ENCODE peak calls at places on chromosomes 11 and 22, in nine cellular contexts. Y is Peyer's patch, X is thoracic aorta, T is substantia nigra, W is body of pancreas, K is OCI-LY7, J is GM23338, C is tibial artery, R is upper lobe of right lung. H is an unnamed sample.

GRCh38 chr11:74493816-74494630 is 499 bp upstream of the LIPT2 start:
- DNase-seq in C (no peak), X (no peak), R (no peak), Y (no peak), K (no peak), W (no peak), J (peak; percentile 34), T (no peak), H (no peak)

GRCh38 chr11:77542296-77542695 is 47.5 kb upstream of the AQP11 start:
- DNase-seq in W (no peak), T (no peak), X (no peak), J (no peak), K (no peak), Y (no peak), R (no peak), C (no peak), H (no peak)

GRCh38 chr22:46908641-46909107 is 146.2 kb downstream of the TBC1D22A start:
- DNase-seq in T (no peak), R (peak; percentile 30), W (no peak), X (no peak), C (no peak), K (no peak), J (no peak), Y (peak; percentile 11), H (no peak)

GRCh38 chr11:103358251-103358650 is 249.0 kb downstream of the DYNC2H1 start:
- DNase-seq in C (no peak), W (no peak), Y (no peak), K (no peak), X (no peak), T (no peak), R (no peak), J (no peak), H (no peak)

GRCh38 chr11:65500262-65501004 is 1.6 kb downstream of the MALAT1 start:
- DNase-seq in J (no peak), T (peak; percentile 39), R (peak; percentile 70), W (peak; percentile 54), X (no peak), Y (no peak), K (peak; percentile 58), C (peak; percentile 35), H (peak; percentile 43)

GRCh38 chr11:102513869-102514268 is 16.7 kb downstream of the MMP7 start:
- DNase-seq in W (peak; percentile 41), X (no peak), C (peak; percentile 65), T (no peak), Y (peak; percentile 22), J (no peak), R (no peak), K (no peak), H (peak; percentile 27)

GRCh38 chr11:47413908-47414684 is 5.7 kb downstream of the SLC39A13 start:
- DNase-seq in C (no peak), K (no peak), R (peak; percentile 72), X (no peak), Y (no peak), W (no peak), J (no peak), T (no peak), H (peak; percentile 74)

GRCh38 chr11:65206441-65206841 is 24.7 kb downstream of the CAPN1 start:
- DNase-seq in X (no peak), C (no peak), W (no peak), K (no peak), T (no peak), J (no peak), R (no peak), Y (no peak), H (peak; percentile 42)

GRCh38 chr11:1569251-1569780 is 2.8 kb downstream of the DUSP8 start:
- DNase-seq in Y (no peak), C (no peak), J (no peak), K (no peak), R (peak; percentile 44), T (no peak), W (peak; percentile 35), X (no peak), H (no peak)

GRCh38 chr11:1567052-1567720 is 4.9 kb downstream of the DUSP8 start:
- DNase-seq in R (no peak), K (no peak), Y (no peak), X (no peak), T (no peak), W (peak; percentile 27), J (no peak), C (no peak), H (no peak)

GRCh38 chr11:1570001-1570453 is 2.0 kb downstream of the DUSP8 start:
- DNase-seq in K (no peak), Y (no peak), J (no peak), R (no peak), T (no peak), W (peak; percentile 38), C (no peak), X (no peak), H (no peak)

GRCh38 chr11:1567721-1568100 is 4.4 kb downstream of the DUSP8 start:
- DNase-seq in J (no peak), C (no peak), W (no peak), K (no peak), R (no peak), T (no peak), X (no peak), Y (no peak), H (no peak)

DNA sequence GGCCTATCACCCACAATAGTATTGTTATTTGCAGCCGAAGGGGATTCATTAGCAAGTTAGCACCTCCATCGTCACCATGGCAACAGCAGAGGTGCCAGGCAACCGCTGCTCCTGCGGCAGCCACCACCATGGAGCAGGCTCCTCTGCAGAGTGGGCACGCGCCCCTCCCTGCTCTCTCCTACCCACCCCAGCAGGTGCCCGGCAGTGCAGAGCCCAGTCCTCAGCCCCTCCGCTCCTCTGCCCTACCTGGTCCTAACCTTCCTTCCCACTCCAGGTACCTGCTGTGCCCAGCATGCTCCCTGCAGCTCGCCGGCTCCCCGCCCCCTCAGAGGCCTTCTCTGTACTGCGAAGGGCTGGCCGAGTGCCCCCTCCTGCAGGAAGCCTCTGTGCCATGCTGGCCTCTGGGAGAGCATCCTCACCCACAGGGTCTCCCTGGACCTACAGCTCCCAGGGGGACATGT is 3.6 kb downstream of the DUSP8 start:
- DNase-seq in J (peak; percentile 91), C (peak; percentile 21), R (peak; percentile 63), T (no peak), W (peak; percentile 55), X (no peak), Y (no peak), K (peak; percentile 18), H (no peak)
- H3K27ac ChIP-seq in J (no peak overlapping the region), C (peak overlapping the region; percentile 85), R (no peak overlapping the region), T (peak overlapping the region; percentile 21), W (peak overlapping the region; percentile 10), X (no peak overlapping the region), Y (peak overlapping the region; percentile 87), K (no peak overlapping the region), H (no peak overlapping the region)

DNA sequence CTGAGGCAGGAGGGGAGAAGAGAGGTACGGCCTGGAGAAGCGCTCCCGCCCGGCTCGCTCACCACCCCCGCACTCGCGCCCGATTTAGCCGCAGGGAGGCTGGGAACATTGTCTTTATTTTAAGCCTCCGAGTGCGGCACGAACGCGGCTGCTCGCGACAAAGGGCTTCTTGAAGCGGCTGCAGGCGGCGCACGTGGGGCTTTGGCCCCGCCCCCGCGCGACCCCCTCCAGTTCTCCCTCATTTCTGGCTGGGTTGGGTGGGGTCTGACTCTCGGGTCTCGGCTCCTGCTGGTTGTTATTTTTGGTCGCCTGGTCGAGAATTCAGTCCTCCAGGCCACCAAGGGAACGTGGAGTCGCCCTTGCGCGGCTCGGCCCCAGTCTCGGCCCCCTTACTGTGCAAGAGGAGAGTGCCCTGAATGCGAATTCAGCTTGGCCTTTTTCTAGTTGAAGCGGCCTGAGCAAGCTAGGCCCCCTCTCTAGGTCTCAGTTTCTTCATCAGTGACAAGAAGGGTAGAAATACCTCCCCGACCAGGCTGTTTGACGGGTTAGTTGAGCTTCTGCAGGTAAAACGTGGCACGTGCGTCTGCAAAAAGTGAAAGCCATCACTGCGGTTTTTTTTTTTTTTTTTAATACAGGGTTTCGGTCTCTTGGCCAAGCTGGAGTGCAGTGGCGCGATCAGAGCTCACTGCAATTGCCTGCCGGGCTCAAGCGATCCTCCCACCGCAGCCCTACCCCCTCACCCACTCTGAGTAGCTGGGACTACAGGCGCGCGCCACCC is 2.7 kb upstream of the CHRM1 start:
- DNase-seq in J (peak; percentile 49), Y (no peak), X (no peak), T (no peak), W (no peak), R (peak; percentile 61), K (peak; percentile 27), C (no peak), H (no peak)
- H3K27ac ChIP-seq in J (no peak overlapping the region), Y (no peak overlapping the region), X (no peak overlapping the region), T (no peak overlapping the region), W (no peak overlapping the region), R (no peak overlapping the region), K (no peak overlapping the region), C (no peak overlapping the region), H (no peak overlapping the region)

GRCh38 chr11:34685864-34686263 is 65.0 kb downstream of the EHF start:
- DNase-seq in R (no peak), X (no peak), Y (no peak), T (no peak), W (no peak), K (no peak), C (no peak), J (no peak), H (no peak)
- H3K27ac ChIP-seq in R (no peak overlapping the region), X (no peak overlapping the region), Y (no peak overlapping the region), T (no peak overlapping the region), W (no peak overlapping the region), K (no peak overlapping the region), C (no peak overlapping the region), J (no peak overlapping the region), H (no peak overlapping the region)

GRCh38 chr22:23763579-23764331 is 965 bp downstream of the C22orf15 start:
- DNase-seq in W (no peak), Y (peak; percentile 73), K (peak; percentile 73), X (no peak), C (no peak), T (no peak), J (peak; percentile 69), R (peak; percentile 78), H (no peak)

GRCh38 chr22:23762866-23763578 is at the start of gene C22orf15:
- DNase-seq in R (no peak), X (no peak), Y (peak; percentile 40), W (no peak), K (no peak), J (peak; percentile 91), C (no peak), T (no peak), H (peak; percentile 62)

GRCh38 chr22:23767303-23767672 is 484 bp downstream of the CHCHD10 start:
- DNase-seq in J (no peak), W (no peak), Y (no peak), R (no peak), T (no peak), X (no peak), C (no peak), K (no peak), H (no peak)

GRCh38 chr22:23767673-23768548 is at the start of gene CHCHD10:
- DNase-seq in K (peak; percentile 89), T (peak; percentile 81), X (peak; percentile 31), R (peak; percentile 92), Y (peak; percentile 87), J (peak; percentile 90), C (peak; percentile 68), W (peak; percentile 85), H (peak; percentile 95)

DNA sequence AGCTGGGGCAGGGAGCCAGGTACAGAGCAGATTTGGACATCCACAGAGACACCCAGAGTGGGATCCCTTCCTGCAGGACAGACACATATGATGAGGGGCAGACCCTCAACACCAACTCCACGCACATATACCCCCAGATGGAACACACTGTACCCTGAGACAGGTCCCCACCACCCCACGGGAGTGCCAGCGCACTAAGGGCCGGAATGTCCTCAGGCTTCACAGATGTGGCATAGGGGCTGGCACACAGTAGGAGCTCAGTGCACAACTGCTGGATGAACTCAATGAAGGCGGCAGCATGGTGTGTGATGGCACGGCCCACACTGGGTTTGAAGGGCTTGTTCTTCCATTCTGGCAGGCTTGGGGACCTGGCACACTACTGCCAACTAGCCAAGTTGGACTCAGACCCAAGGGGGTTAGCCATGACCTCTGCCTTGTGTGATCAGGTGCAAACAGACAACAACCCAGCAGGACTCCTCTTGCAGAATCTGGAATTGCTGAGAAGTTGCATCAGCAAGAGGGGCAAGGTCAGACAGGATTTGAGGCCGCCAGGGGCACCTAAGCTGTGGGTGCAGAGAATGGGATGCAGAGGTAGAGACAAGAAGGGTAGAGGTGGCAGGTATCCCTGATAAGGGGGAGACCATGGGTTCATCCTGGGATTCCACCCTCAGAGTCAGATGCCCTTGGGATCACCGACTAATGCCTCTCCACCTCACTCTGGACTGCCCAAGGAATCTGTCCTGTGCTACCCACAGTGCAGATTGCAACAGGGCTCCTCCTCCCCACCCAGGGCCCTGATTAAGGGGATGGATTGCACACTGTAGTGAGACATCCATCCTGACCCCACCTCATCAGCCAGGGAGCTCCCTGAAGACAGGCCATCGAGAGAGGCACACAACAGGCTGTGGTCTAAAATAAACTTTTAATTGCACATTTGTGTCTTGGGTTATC is 2.4 kb downstream of the C22orf15 start:
- DNase-seq in C (no peak), Y (no peak), J (no peak), X (no peak), R (no peak), K (no peak), T (no peak), W (no peak), H (peak; percentile 65)
- H3K27ac ChIP-seq in C (no peak overlapping the region), Y (no peak overlapping the region), J (no peak overlapping the region), X (no peak overlapping the region), R (no peak overlapping the region), K (peak overlapping the region; percentile 74), T (no peak overlapping the region), W (no peak overlapping the region), H (peak overlapping the region; percentile 27)

H was measured in psoas muscle.